ENCODE peak calls at places on chromosomes 16 and 17, in ten cellular contexts. J is psoas muscle; L is HCT116; F is suprapubic skin; D is CD8-positive, alpha-beta T cell; N is heart right ventricle; O is ascending aorta; E is colonic mucosa; A is tibial nerve; V is cardiac muscle cell. R is an unnamed sample. For H3K27me3 and H3K4me1, the result is how much of the 10 kb centered on the place peaks cover.

GRCh38 chr17:31919802-31920525 is 16.8 kb upstream of the SUZ12 start:
- DNase-seq in E (no peak), V (no peak), A (no peak), D (no peak), J (no peak), N (no peak), L (no peak), F (no peak), O (no peak), R (no peak)

GRCh38 chr16:66594739-66595138 is 9.8 kb upstream of the CMTM3 start:
- DNase-seq in F (no peak), V (no peak), N (no peak), O (no peak), L (no peak), J (no peak), E (no peak), A (no peak), D (no peak), R (no peak)

GRCh38 chr17:55285340-55286301 is 20.9 kb downstream of the HLF start:
- DNase-seq in O (peak), E (peak), F (peak), J (peak), L (no peak), D (no peak), V (peak), N (peak), A (peak), R (peak)

GRCh38 chr17:81073967-81074366 is 39.0 kb downstream of the BAIAP2 start:
- DNase-seq in A (no peak), F (no peak), V (no peak), E (no peak), D (no peak), O (no peak), J (no peak), L (no peak), N (no peak), R (no peak)

GRCh38 chr16:73616186-73616585 is 568.3 kb upstream of the ZFHX3 start:
- DNase-seq in N (no peak), V (no peak), F (no peak), L (peak), J (no peak), A (no peak), E (no peak), D (no peak), O (no peak), R (no peak)

GRCh38 chr17:16440814-16441629 is 25.7 kb downstream of the TRPV2 start:
- DNase-seq in O (no peak), N (no peak), A (no peak), E (no peak), L (no peak), V (no peak), J (no peak), D (no peak), F (no peak), R (no peak)

GRCh38 chr17:27526603-27527002 is 70.4 kb downstream of the KSR1 start:
- DNase-seq in F (no peak), N (peak), A (peak), E (peak), O (no peak), L (no peak), V (no peak), D (no peak), J (no peak), R (no peak)

GRCh38 chr17:47735536-47736011 is 2.5 kb downstream of the TBX21 start:
- DNase-seq in V (no peak), D (no peak), L (no peak), E (no peak), J (no peak), F (peak), A (no peak), O (no peak), N (no peak), R (no peak)

GRCh38 chr17:64496348-64496785 is 487 bp downstream of the POLG2 start:
- DNase-seq in D (no peak), N (no peak), L (no peak), F (no peak), J (no peak), V (peak), A (no peak), O (no peak), E (no peak), R (no peak)

GRCh38 chr16:80655751-80656150 is 115.0 kb downstream of the DYNLRB2 start:
- DNase-seq in N (no peak), O (no peak), E (no peak), F (no peak), L (no peak), V (no peak), D (no peak), A (no peak), J (no peak), R (no peak)

GRCh38 chr17:75133001-75133400 is 1.5 kb upstream of the NT5C start:
- DNase-seq in J (no peak), E (no peak), N (no peak), D (no peak), V (no peak), F (no peak), A (no peak), L (no peak), O (no peak), R (no peak)

GRCh38 chr17:45821147-45821546 is 23.5 kb upstream of the SPPL2C start:
- DNase-seq in L (no peak), A (no peak), D (no peak), O (no peak), E (no peak), V (no peak), N (no peak), J (no peak), F (no peak), R (no peak)

GRCh38 chr17:4520060-4520880 is 21.6 kb downstream of the SPNS2 start:
- DNase-seq in A (no peak), N (no peak), D (no peak), F (no peak), V (no peak), O (no peak), E (no peak), J (no peak), L (no peak), R (no peak)

GRCh38 chr17:78645421-78646295 is 68.5 kb upstream of the DNAH17 start:
- DNase-seq in O (peak), N (peak), J (peak), L (no peak), A (peak), D (peak), V (no peak), F (no peak), E (peak), R (peak)

GRCh38 chr17:72622661-72623433 is 469.6 kb downstream of the SLC39A11 start:
- DNase-seq in A (no peak), F (no peak), V (no peak), N (no peak), O (no peak), L (peak), D (no peak), J (no peak), E (no peak), R (no peak)

GRCh38 chr16:6977291-6977690 is 355.4 kb upstream of the RBFOX1 start:
- DNase-seq in D (no peak), O (no peak), V (no peak), N (no peak), L (no peak), E (no peak), F (no peak), A (no peak), J (no peak), R (no peak)

GRCh38 chr17:17132746-17133145 is 73.4 kb downstream of the PLD6 start:
- DNase-seq in V (no peak), O (no peak), E (no peak), N (no peak), F (no peak), D (no peak), J (peak), L (no peak), A (no peak), R (no peak)

GRCh38 chr16:77871932-77872331 is 83.6 kb downstream of the VAT1L start:
- DNase-seq in A (no peak), D (no peak), N (no peak), O (no peak), E (no peak), V (no peak), J (no peak), F (no peak), L (no peak), R (no peak)

GRCh38 chr17:63722403-63722802 is 19.2 kb downstream of the STRADA start:
- DNase-seq in A (no peak), L (no peak), N (no peak), F (no peak), E (no peak), J (no peak), D (no peak), V (no peak), O (no peak), R (no peak)

GRCh38 chr17:4497101-4497824 is 1.4 kb upstream of the SPNS2 start:
- DNase-seq in O (peak), V (no peak), L (no peak), E (no peak), N (no peak), J (peak), D (no peak), F (no peak), A (no peak), R (no peak)

GRCh38 chr16:22007509-22008214 is at the start of gene MOSMO:
- DNase-seq in L (no peak), A (peak), E (peak), V (peak), O (no peak), D (peak), J (peak), N (peak), F (peak), R (peak)

GRCh38 chr16:81686391-81687182 is 92.5 kb upstream of the PLCG2 start:
- DNase-seq in E (no peak), F (peak), D (no peak), O (no peak), J (no peak), V (no peak), N (no peak), A (no peak), L (no peak), R (no peak)

GRCh38 chr16:3478242-3478925 is 16.9 kb downstream of the C16orf90 start:
- DNase-seq in N (no peak), D (no peak), V (no peak), E (peak), A (no peak), L (no peak), O (no peak), J (no peak), F (no peak), R (no peak)

GRCh38 chr17:80443916-80444708 is 29.1 kb downstream of the ENDOV start:
- DNase-seq in J (peak), E (no peak), L (no peak), O (no peak), D (no peak), V (no peak), N (no peak), A (no peak), F (no peak), R (no peak)

GRCh38 chr17:40113110-40113960 is 8.4 kb upstream of the MSL1 start:
- DNase-seq in L (peak), F (peak), N (peak), J (peak), E (peak), D (peak), V (peak), A (peak), O (peak), R (peak)

GRCh38 chr16:54287018-54287757 is 601 bp upstream of the IRX3 start:
- DNase-seq in A (no peak), F (no peak), L (peak), D (no peak), N (no peak), E (no peak), J (no peak), V (no peak), O (no peak), R (no peak)

GRCh38 chr17:22692801-22693171 is 1000.5 kb downstream of the KCNJ18 start:
- DNase-seq in F (no peak), E (no peak), A (no peak), N (no peak), O (no peak), J (no peak), V (no peak), D (no peak), L (no peak), R (no peak)

GRCh38 chr17:82962163-82962720 is 117.2 kb upstream of the METRNL start:
- DNase-seq in E (no peak), V (no peak), O (no peak), N (no peak), D (no peak), L (no peak), A (no peak), F (peak), J (peak), R (no peak)

GRCh38 chr17:68457168-68457538 is at the start of gene WIPI1:
- DNase-seq in N (peak), D (no peak), E (peak), V (no peak), L (no peak), A (no peak), O (peak), F (peak), J (peak), R (no peak)

GRCh38 chr17:13599168-13599577 is 2.6 kb downstream of the HS3ST3A1 start:
- DNase-seq in N (no peak), J (no peak), D (no peak), F (no peak), A (no peak), O (no peak), V (no peak), E (no peak), L (no peak), R (no peak)

GRCh38 chr17:13599808-13600398 is 1.8 kb downstream of the HS3ST3A1 start:
- DNase-seq in J (no peak), A (no peak), F (no peak), L (no peak), O (no peak), E (no peak), V (no peak), N (no peak), D (no peak), R (no peak)

GRCh38 chr17:13601776-13602551 is at the start of gene HS3ST3A1:
- DNase-seq in O (no peak), V (peak), D (no peak), N (peak), A (no peak), J (peak), L (no peak), F (peak), E (peak), R (peak)

GRCh38 chr17:13600475-13601316 is 1.0 kb downstream of the HS3ST3A1 start:
- DNase-seq in O (no peak), F (no peak), A (no peak), E (no peak), L (no peak), N (no peak), V (peak), J (no peak), D (no peak), R (peak)

DNA sequence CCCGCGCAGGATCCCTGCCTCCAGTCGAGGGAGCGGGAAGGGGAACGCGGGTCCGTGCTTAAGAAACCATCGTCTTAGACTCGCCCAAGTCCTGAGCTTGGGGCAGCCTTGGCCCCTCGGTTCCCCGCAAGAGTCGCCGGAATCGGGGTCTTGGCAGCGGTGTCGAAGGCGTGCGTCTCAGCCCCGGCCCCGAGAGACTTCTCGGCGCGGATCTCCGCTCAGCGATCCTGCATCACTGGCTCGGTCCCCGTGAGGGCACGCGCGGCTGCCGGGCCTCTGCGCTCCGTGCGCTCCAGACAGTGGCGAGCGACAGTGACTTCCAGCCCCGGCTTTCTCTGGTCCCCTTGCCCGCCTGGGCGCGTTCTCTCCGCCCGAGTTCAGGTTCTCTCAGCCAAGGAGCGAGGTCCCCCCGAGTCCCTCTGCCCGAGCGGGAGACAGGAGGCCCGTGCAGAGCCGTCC is 383 bp downstream of the HS3ST3A1 start:
- DNase-seq in E (no peak), L (no peak), O (no peak), F (no peak), D (no peak), A (no peak), N (no peak), V (peak), J (no peak), R (peak)
- H3K27me3 ChIP-seq in E (under half), L (under half), O (under half), F (half or more), D (under half), A (under half), N (half or more), V (under half), J (under half), R (under half)

DNA sequence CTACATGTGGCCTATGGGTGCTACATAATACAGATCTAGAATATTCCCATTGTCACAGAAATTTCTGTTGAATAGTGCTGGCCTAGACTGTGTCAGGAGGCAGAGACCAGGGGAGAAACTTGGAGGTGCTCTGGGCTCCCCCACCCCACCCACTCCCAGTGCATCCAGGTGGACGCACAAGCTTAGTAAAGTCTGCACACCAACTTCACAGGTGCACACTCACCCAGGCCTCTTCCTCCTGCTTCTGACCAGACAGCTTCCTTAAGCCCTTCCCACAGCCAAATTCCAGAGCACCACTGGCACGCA is 7.6 kb upstream of the CNP start:
- DNase-seq in L (no peak), F (no peak), O (no peak), N (no peak), A (no peak), D (no peak), J (no peak), V (no peak), E (no peak), R (no peak)
- H3K4me1 ChIP-seq in L (under half), F (under half), O (under half), N (under half), A (under half), D (under half), J (under half), V (under half), E (under half), R (under half)

GRCh38 chr16:82793550-82794244 is 166.9 kb downstream of the CDH13 start:
- DNase-seq in O (no peak), N (no peak), F (no peak), V (no peak), A (no peak), E (no peak), D (no peak), L (no peak), J (no peak), R (no peak)

GRCh38 chr16:82784567-82784956 is 157.8 kb downstream of the CDH13 start:
- DNase-seq in J (no peak), E (no peak), V (no peak), L (no peak), F (no peak), A (no peak), O (no peak), D (no peak), N (no peak), R (no peak)

GRCh38 chr16:82788225-82788624 is 161.5 kb downstream of the CDH13 start:
- DNase-seq in J (no peak), D (no peak), F (no peak), A (no peak), L (no peak), N (no peak), O (no peak), V (no peak), E (no peak), R (no peak)

GRCh38 chr16:82792704-82793103 is 165.9 kb downstream of the CDH13 start:
- DNase-seq in D (no peak), E (no peak), J (no peak), L (no peak), O (no peak), V (no peak), F (no peak), N (no peak), A (no peak), R (no peak)

DNA sequence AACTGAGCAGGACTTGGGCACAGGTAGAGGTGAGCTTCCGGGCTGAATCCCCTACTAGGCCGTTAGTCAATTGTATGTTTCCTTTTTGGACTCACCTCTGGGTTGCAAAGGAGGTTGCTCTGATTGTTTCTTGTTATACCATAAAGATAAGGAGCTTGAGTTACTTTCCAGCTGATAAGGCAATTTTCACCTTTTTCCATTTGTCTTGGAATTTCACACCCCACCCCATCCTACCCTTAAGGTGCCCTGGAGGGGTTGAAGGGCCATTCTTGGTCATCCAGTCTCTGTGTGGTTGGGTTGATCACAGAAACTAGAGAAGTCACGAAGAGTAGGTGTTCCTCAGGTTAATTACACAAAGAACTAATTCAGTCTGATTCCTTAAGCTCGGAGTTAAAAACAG is 162.2 kb downstream of the CDH13 start:
- DNase-seq in N (no peak), D (no peak), J (no peak), V (no peak), E (no peak), F (no peak), L (no peak), O (no peak), A (no peak), R (no peak)
- TF ChIP-seq CTCF in N (no peak), D (no peak), J (no peak), V (no peak), E (no peak), F (no peak), L (no peak), O (no peak), A (no peak), R (no peak)

GRCh38 chr17:34579017-34579946 is at the start of gene TMEM132E:
- DNase-seq in F (no peak), V (peak), A (peak), L (no peak), O (no peak), E (peak), J (no peak), N (peak), D (no peak), R (peak)
- H3K27me3 ChIP-seq in F (half or more), V (half or more), A (under half), L (under half), O (under half), E (half or more), J (under half), N (half or more), D (under half), R (half or more)

DNA sequence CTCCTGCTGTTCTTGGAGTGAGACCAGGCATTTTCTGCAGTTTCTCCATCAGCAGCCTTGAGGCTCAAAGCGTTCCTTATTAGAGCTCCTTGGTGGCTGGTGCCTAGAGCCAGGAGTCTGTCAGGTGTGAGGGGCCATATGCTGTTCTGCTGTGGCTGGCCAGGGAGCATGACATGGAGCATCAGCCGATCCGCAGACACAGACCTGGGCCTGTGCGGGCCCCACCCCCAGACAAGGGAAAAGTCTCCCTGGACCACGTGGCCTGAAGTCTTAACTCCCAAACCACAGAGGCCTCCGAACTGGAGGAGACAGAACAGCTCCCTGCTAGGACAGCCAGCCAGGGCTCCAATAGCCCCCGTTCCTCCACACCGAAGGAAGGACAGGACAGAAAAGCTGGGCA is 162.7 kb upstream of the CIBAR2 start:
- DNase-seq in L (no peak), F (no peak), A (no peak), J (no peak), V (no peak), O (no peak), N (no peak), D (no peak), E (no peak), R (no peak)
- H3K4me1 ChIP-seq in L (under half), F (under half), A (under half), J (under half), V (under half), O (under half), N (under half), D (under half), E (under half), R (under half)

GRCh38 chr17:18166894-18167293 is 16.7 kb upstream of the ALKBH5 start:
- DNase-seq in E (no peak), O (no peak), J (no peak), N (no peak), F (no peak), D (no peak), L (no peak), A (no peak), V (no peak), R (no peak)
- TF ChIP-seq CTCF in E (no peak), O (no peak), J (no peak), N (no peak), F (no peak), D (no peak), L (peak), A (no peak), V (peak), R (no peak)

GRCh38 chr17:58262149-58262548 is 18.6 kb downstream of the MPO start:
- DNase-seq in D (no peak), J (no peak), N (no peak), F (no peak), A (no peak), V (no peak), E (peak), O (no peak), L (no peak), R (no peak)
- H3K27me3 ChIP-seq in D (under half), J (under half), N (half or more), F (half or more), A (under half), V (half or more), E (under half), O (under half), L (half or more), R (half or more)